ENCODE peak calls at places on chromosomes 4 and X, in six cellular contexts. L, O, H, V, M and D are unnamed samples.
A peak's percentile ranks its signal among the peaks of the same experiment; 100 is the strongest.

GRCh38 chrX:44735498-44735897 is 108.3 kb upstream of the DUSP21 start:
- DNase-seq in L (peak; percentile 8), O (no peak), H (no peak), V (no peak), M (no peak), D (no peak)

GRCh38 chrX:47380268-47380667 is 9.9 kb downstream of the ZNF157 start:
- DNase-seq in L (peak; percentile 62), O (no peak), H (no peak), V (peak; percentile 29), M (no peak), D (peak; percentile 45)

GRCh38 chr4:83189631-83190136 is 75.2 kb upstream of the PLAC8 start:
- DNase-seq in L (no peak), O (no peak), H (no peak), V (no peak), M (no peak), D (no peak)

GRCh38 chr4:85600501-85600900 is 125.6 kb downstream of the ARHGAP24 start:
- DNase-seq in L (no peak), O (no peak), H (no peak), V (no peak), M (no peak), D (no peak)

GRCh38 chr4:188619456-188620149 is 480.4 kb downstream of the TRIML1 start:
- DNase-seq in L (no peak), O (no peak), H (no peak), V (no peak), M (no peak), D (no peak)

GRCh38 chr4:122038896-122039295 is 87.0 kb upstream of the TRPC3 start:
- DNase-seq in L (no peak), O (no peak), H (no peak), V (no peak), M (no peak), D (no peak)

GRCh38 chr4:185142911-185143595 is at the start of gene SLC25A4:
- DNase-seq in L (peak; percentile 76), O (peak; percentile 95), H (no peak), V (peak; percentile 91), M (peak; percentile 82), D (peak; percentile 83)

GRCh38 chr4:92270908-92271307 is 32.9 kb upstream of the GRID2 start:
- DNase-seq in L (peak; percentile 4), O (no peak), H (no peak), V (no peak), M (no peak), D (no peak)

GRCh38 chr4:29046716-29047115 is 1673.5 kb upstream of the PCDH7 start:
- DNase-seq in L (peak; percentile 31), O (no peak), H (no peak), V (no peak), M (no peak), D (no peak)

GRCh38 chrX:131762802-131763234 is 218.9 kb downstream of the OR13H1 start:
- DNase-seq in L (peak; percentile 54), O (peak; percentile 41), H (no peak), V (peak; percentile 48), M (no peak), D (peak; percentile 70)

GRCh38 chrX:131072871-131073571 is 14.9 kb downstream of the ARHGAP36 start:
- DNase-seq in L (no peak), O (no peak), H (no peak), V (no peak), M (no peak), D (no peak)

GRCh38 chr4:85828295-85828910 is 353.5 kb downstream of the ARHGAP24 start:
- DNase-seq in L (peak; percentile 43), O (no peak), H (no peak), V (no peak), M (no peak), D (no peak)

GRCh38 chr4:27662426-27662825 is 801.8 kb downstream of the STIM2 start:
- DNase-seq in L (no peak), O (no peak), H (no peak), V (no peak), M (no peak), D (no peak)

GRCh38 chr4:39429476-39430310 is 23.0 kb downstream of the KLB start:
- DNase-seq in L (no peak), O (no peak), H (peak; percentile 62), V (no peak), M (no peak), D (no peak)
- H3K27ac ChIP-seq in L (no peak overlapping the region), O (no peak overlapping the region), H (no peak overlapping the region), V (no peak overlapping the region), M (no peak overlapping the region), D (no peak overlapping the region)

GRCh38 chrX:112571388-112571787 is 108.3 kb downstream of the LHFPL1 start:
- DNase-seq in L (no peak), O (no peak), H (no peak), V (no peak), M (no peak), D (no peak)
- H3K4me1 ChIP-seq in L (no peaks in the 10 kb centered on the region), O (no peaks in the 10 kb centered on the region), H (no peaks in the 10 kb centered on the region), V (no peaks in the 10 kb centered on the region), M (no peaks in the 10 kb centered on the region), D (no peaks in the 10 kb centered on the region)

DNA sequence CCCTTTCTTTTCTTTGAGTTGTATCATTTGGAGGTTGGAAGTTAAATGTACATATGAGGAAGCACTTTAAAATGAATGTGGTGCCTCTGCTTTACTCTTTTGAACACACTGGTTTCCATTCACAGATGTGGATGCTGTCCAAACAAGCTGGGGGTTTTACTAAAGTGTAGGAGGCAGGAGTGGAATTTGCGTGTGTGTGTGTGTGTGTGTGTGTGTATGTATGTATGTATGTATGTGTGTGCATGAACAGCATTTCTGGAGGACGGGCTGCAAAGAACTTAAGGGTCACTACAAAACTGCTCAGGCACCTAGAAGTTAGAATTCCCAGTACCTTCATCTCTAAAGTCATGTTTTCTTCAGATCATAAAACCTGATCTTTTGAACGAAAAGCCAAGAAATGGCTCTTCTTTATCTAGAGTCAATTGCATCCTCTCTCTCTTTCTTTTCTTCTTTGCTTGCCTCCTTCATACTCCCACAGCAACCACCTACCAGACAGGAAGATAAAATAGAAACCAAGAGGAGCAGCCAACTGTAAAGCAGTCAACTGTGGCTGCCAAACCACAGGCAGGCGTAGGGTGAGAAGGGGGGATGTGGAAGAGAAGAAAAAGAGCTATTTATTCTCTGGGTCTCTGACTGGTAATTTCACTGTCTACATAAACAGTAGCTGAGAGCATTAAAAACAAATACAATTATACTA is 177.0 kb upstream of the RASGEF1B start:
- DNase-seq in L (no peak), O (no peak), H (no peak), V (no peak), M (no peak), D (peak; percentile 54)
- H3K27ac ChIP-seq in L (no peak overlapping the region), O (no peak overlapping the region), H (no peak overlapping the region), V (no peak overlapping the region), M (no peak overlapping the region), D (no peak overlapping the region)

GRCh38 chr4:53917719-53918118 is 146.7 kb downstream of the CHIC2 start:
- DNase-seq in L (peak; percentile 79), O (no peak), H (peak; percentile 50), V (no peak), M (no peak), D (no peak)
- H3K4me1 ChIP-seq in L (peaks cover 62% of the 10 kb centered on the region), O (peaks cover 26% of the 10 kb centered on the region), H (no peaks in the 10 kb centered on the region), V (no peaks in the 10 kb centered on the region), M (no peaks in the 10 kb centered on the region), D (no peaks in the 10 kb centered on the region)

DNA sequence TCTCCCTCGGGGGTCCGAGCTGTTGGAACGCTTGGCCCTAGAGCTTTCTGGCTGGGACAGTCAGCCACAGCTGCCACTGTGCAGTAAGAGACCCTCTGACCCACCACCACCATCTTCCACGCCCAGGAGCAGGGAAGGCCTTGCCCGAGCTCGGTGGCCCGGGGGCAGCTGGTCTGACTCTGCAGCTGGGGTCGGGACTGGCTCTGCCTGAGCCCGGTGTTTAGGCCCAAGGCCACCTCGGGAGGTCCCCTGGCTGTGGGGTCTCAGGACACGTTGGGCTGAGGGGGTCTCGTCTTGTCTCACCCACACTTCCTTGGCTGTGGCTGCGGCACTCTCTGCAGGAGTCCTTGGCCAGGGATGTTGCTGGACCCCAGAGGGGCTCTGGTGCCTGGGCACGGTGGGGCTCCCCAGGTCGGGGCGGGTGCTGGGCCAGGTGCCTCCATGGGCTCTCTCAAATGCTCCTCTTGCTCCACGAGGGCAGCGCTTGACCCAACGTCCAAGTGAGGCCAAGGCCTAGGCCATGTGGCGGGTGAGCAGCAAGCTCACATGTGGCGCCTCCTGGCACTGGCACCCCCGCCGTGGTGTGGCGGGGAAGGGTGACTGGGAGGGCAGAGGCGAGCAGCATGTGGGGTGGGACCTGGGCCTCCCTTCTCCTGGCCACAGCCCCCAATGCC is 22.9 kb downstream of the DOK7 start:
- DNase-seq in L (no peak), O (no peak), H (no peak), V (no peak), M (no peak), D (no peak)
- H3K27ac ChIP-seq in L (no peak overlapping the region), O (no peak overlapping the region), H (no peak overlapping the region), V (no peak overlapping the region), M (peak overlapping the region; percentile 99), D (no peak overlapping the region)

GRCh38 chrX:96569034-96569433 is 115.6 kb upstream of the DIAPH2 start:
- DNase-seq in L (no peak), O (no peak), H (no peak), V (no peak), M (no peak), D (no peak)
- H3K4me1 ChIP-seq in L (no peaks in the 10 kb centered on the region), O (no peaks in the 10 kb centered on the region), H (peaks cover 5% of the 10 kb centered on the region), V (no peaks in the 10 kb centered on the region), M (peaks cover 9% of the 10 kb centered on the region), D (no peaks in the 10 kb centered on the region)

GRCh38 chrX:17415242-17415815 is 40.3 kb downstream of the NHS start:
- DNase-seq in L (no peak), O (no peak), H (no peak), V (no peak), M (no peak), D (no peak)
- H3K27ac ChIP-seq in L (no peak overlapping the region), O (no peak overlapping the region), H (no peak overlapping the region), V (no peak overlapping the region), M (no peak overlapping the region), D (no peak overlapping the region)

GRCh38 chr4:37728064-37728463 is 41.9 kb upstream of the RELL1 start:
- DNase-seq in L (no peak), O (no peak), H (no peak), V (no peak), M (no peak), D (no peak)
- H3K4me1 ChIP-seq in L (no peaks in the 10 kb centered on the region), O (no peaks in the 10 kb centered on the region), H (no peaks in the 10 kb centered on the region), V (no peaks in the 10 kb centered on the region), M (no peaks in the 10 kb centered on the region), D (no peaks in the 10 kb centered on the region)

GRCh38 chrX:51568586-51568985 is 50.1 kb downstream of the CENPVL3 start:
- DNase-seq in L (peak; percentile 87), O (no peak), H (no peak), V (no peak), M (no peak), D (no peak)

GRCh38 chrX:51571821-51572220 is 46.9 kb downstream of the CENPVL3 start:
- DNase-seq in L (no peak), O (no peak), H (no peak), V (no peak), M (no peak), D (no peak)

GRCh38 chrX:51569561-51569960 is 49.2 kb downstream of the CENPVL3 start:
- DNase-seq in L (peak; percentile 42), O (no peak), H (no peak), V (no peak), M (no peak), D (no peak)
- H3K27ac ChIP-seq in L (peak overlapping the region; percentile 78), O (no peak overlapping the region), H (no peak overlapping the region), V (no peak overlapping the region), M (no peak overlapping the region), D (no peak overlapping the region)

GRCh38 chrX:153485396-153486080 is 9.2 kb upstream of the BGN start:
- DNase-seq in L (no peak), O (no peak), H (no peak), V (no peak), M (no peak), D (no peak)
- H3K4me1 ChIP-seq in L (peaks cover 7% of the 10 kb centered on the region), O (peaks cover 12% of the 10 kb centered on the region), H (peaks cover 14% of the 10 kb centered on the region), V (peaks cover 19% of the 10 kb centered on the region), M (no peaks in the 10 kb centered on the region), D (no peaks in the 10 kb centered on the region)